ENCODE peak calls at places on chromosomes 3 and 15, in six cellular contexts. E is HCT116, H is left lung, R is GM10248, P is WERI-Rb-1, A is mesothelial cell of epicardium. S is an unnamed sample.
A peak's percentile ranks its signal among the peaks of the same experiment; 100 is the strongest.

GRCh38 chr3:126487151-126487771 is 11.6 kb upstream of the ZXDC start:
- DNase-seq in H (no peak), A (no peak), P (no peak), E (no peak), R (no peak), S (no peak)

GRCh38 chr3:43032646-43033628 is 53.8 kb downstream of the GASK1A start:
- DNase-seq in P (no peak), A (no peak), R (no peak), E (no peak), H (no peak), S (no peak)

GRCh38 chr3:71247221-71247947 is 336.1 kb downstream of the FOXP1 start:
- DNase-seq in A (no peak), E (no peak), H (no peak), R (no peak), P (no peak), S (no peak)

GRCh38 chr3:126711361-126711760 is 7.3 kb downstream of the CHCHD6 start:
- DNase-seq in R (no peak), A (no peak), E (no peak), H (no peak), P (no peak), S (no peak)

GRCh38 chr3:160196511-160197104 is 28.6 kb upstream of the C3orf80 start:
- DNase-seq in H (no peak), A (no peak), R (no peak), E (no peak), P (no peak), S (no peak)

GRCh38 chr3:108472011-108472591 is 38.3 kb downstream of the MYH15 start:
- DNase-seq in P (peak; percentile 32), A (no peak), H (no peak), E (peak; percentile 96), R (no peak), S (no peak)

GRCh38 chr15:39579487-39580116 is 1.3 kb upstream of the THBS1 start:
- DNase-seq in E (peak; percentile 67), P (no peak), A (no peak), H (peak; percentile 75), R (no peak), S (no peak)

GRCh38 chr3:72341943-72342342 is 506.3 kb downstream of the SHQ1 start:
- DNase-seq in E (no peak), P (peak; percentile 72), R (no peak), A (no peak), H (no peak), S (no peak)

GRCh38 chr3:73473578-73474448 is 150.9 kb downstream of the PDZRN3 start:
- DNase-seq in A (no peak), H (no peak), E (no peak), P (no peak), R (no peak), S (no peak)

GRCh38 chr3:108125550-108126071 is 34.8 kb upstream of the CD47 start:
- DNase-seq in A (no peak), P (no peak), E (no peak), R (peak; percentile 43), H (no peak), S (peak; percentile 43)

GRCh38 chr3:29937185-29937584 is 656.3 kb downstream of the RBMS3 start:
- DNase-seq in E (no peak), R (no peak), P (no peak), A (no peak), H (no peak), S (no peak)

GRCh38 chr3:52141751-52142150 is 12.5 kb downstream of the POC1A start:
- DNase-seq in H (no peak), A (no peak), R (no peak), E (no peak), P (no peak), S (no peak)

GRCh38 chr3:115512565-115513410 is 110.5 kb upstream of the GAP43 start:
- DNase-seq in R (no peak), H (no peak), E (no peak), A (peak; percentile 28), P (peak; percentile 45), S (no peak)

GRCh38 chr3:24365168-24365567 is 129.5 kb downstream of the THRB start:
- DNase-seq in H (peak; percentile 57), E (peak; percentile 31), P (no peak), A (no peak), R (no peak), S (no peak)

GRCh38 chr15:77409259-77410156 is 10.4 kb downstream of the PEAK1 start:
- DNase-seq in P (no peak), A (no peak), R (peak; percentile 15), E (no peak), H (no peak), S (no peak)

GRCh38 chr15:96285306-96285705 is 45.2 kb upstream of the NR2F2 start:
- DNase-seq in E (no peak), R (no peak), A (no peak), H (peak; percentile 46), P (no peak), S (no peak)

GRCh38 chr15:80367094-80367493 is 37.1 kb upstream of the ARNT2 start:
- DNase-seq in R (no peak), P (peak; percentile 82), H (no peak), A (no peak), E (peak; percentile 45), S (no peak)

GRCh38 chr3:36907911-36908646 is 36.8 kb downstream of the TRANK1 start:
- DNase-seq in H (peak; percentile 67), R (no peak), E (no peak), A (no peak), P (no peak), S (peak; percentile 60)

GRCh38 chr3:72322264-72322976 is 525.8 kb downstream of the SHQ1 start:
- DNase-seq in R (no peak), H (no peak), P (no peak), E (no peak), A (no peak), S (no peak)

GRCh38 chr15:99985878-99986277 is 252.6 kb upstream of the LYSMD4 start:
- DNase-seq in P (no peak), R (no peak), H (no peak), E (no peak), A (no peak), S (no peak)

GRCh38 chr3:180749322-180749721 is 70.0 kb upstream of the CCDC39 start:
- DNase-seq in H (no peak), P (no peak), E (no peak), R (no peak), A (no peak), S (no peak)

GRCh38 chr3:63232764-63233396 is 45.2 kb upstream of the SYNPR start:
- DNase-seq in H (no peak), R (no peak), P (no peak), A (no peak), E (no peak), S (no peak)

GRCh38 chr3:129593595-129594339 is 12.7 kb downstream of the PLXND1 start:
- DNase-seq in R (no peak), P (peak; percentile 50), A (no peak), H (no peak), E (no peak), S (peak; percentile 68)

GRCh38 chr3:129593230-129593594 is 13.3 kb downstream of the PLXND1 start:
- DNase-seq in P (peak; percentile 42), H (no peak), R (no peak), A (no peak), E (no peak), S (no peak)

GRCh38 chr3:129592362-129593150 is 13.9 kb downstream of the PLXND1 start:
- DNase-seq in P (peak; percentile 91), H (peak; percentile 83), E (no peak), A (no peak), R (no peak), S (no peak)

GRCh38 chr3:129594907-129595390 is 11.5 kb downstream of the PLXND1 start:
- DNase-seq in R (no peak), H (no peak), P (no peak), A (no peak), E (no peak), S (no peak)

DNA sequence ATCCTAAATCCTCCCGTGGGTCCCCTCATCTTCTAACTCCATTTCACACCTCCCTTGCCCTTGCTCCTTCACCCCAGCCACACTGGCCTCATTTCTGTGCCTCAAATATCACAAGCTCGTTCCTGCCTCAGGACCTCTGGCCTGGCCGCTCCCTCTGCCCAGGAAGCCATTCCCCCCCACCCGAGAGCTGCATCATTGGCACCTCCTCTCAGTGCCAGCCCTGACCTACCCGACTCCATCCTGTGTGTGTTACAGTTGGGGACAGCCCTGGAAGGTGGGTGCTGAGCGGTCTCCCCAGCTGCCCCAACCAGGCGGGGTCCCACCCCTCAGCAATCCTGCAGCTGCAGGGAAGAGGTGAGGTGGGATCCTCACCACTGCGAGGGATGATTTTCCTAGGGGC is 14.5 kb downstream of the PLXND1 start:
- DNase-seq in P (no peak), E (no peak), R (no peak), H (no peak), A (no peak), S (no peak)
- TF ChIP-seq CTCF in P (no peak), E (no peak), R (no peak), H (no peak), A (no peak), S (no peak)

GRCh38 chr3:101849714-101850326 is 506 bp downstream of the NFKBIZ start:
- DNase-seq in E (no peak), R (no peak), P (peak; percentile 46), A (peak; percentile 48), H (peak; percentile 54), S (peak; percentile 49)
- TF ChIP-seq CTCF in E (no peak), R (peak; percentile 37), P (peak; percentile 25), A (no peak), H (no peak), S (no peak)

GRCh38 chr3:54432975-54433374 is 310.6 kb downstream of the CACNA2D3 start:
- DNase-seq in H (no peak), R (no peak), E (no peak), P (no peak), A (no peak), S (no peak)

GRCh38 chr3:54434761-54435160 is 312.4 kb downstream of the CACNA2D3 start:
- DNase-seq in R (no peak), H (no peak), P (peak; percentile 82), A (no peak), E (no peak), S (no peak)

GRCh38 chr3:54427951-54428871 is 305.9 kb downstream of the CACNA2D3 start:
- DNase-seq in P (peak; percentile 66), E (peak; percentile 36), R (peak; percentile 42), H (peak; percentile 38), A (peak; percentile 30), S (no peak)

DNA sequence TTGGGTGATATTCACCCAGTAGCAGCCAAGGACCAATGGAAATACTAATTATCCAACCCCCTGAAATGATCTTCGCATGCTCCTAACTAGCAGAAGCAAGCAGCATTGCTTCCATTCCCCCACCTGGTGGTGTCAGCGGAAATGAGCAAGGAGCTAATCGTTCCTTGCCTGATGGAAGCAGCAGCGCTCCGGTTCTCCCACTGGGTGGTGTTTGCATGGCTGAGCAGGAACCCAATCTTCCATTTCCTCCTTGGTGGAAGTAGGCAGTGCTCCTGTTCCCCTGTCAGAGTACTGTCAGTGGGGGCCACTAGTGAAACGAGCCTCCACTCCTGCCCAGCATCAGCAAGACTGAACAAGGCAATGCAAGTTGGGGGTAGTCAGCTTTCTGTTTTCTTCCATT is 311.5 kb downstream of the CACNA2D3 start:
- DNase-seq in E (peak; percentile 13), R (no peak), P (peak; percentile 92), A (no peak), H (no peak), S (no peak)
- TF ChIP-seq CTCF in E (peak; percentile 40), R (no peak), P (peak; percentile 94), A (no peak), H (no peak), S (no peak)

DNA sequence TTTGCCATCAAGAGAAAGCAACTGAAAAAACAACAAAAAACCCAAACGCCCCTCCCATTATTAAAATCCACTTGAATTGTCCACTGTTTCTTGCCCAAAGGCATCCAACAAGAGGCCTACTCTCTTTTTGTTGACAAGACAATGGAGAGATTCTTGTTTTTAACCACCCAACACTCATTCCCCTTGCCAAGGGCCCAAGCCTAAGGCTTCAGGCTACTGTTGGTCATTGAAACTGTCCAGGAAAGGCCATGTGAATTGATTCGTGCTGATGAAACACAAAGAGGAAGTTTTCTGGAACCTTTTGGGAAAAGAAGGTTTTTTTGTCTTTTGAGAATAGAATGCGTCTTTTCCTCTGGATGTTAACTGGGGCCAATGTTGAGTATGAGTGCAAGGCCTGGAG is 157.4 kb upstream of the PFN2 start:
- DNase-seq in A (no peak), P (no peak), E (no peak), H (no peak), R (no peak), S (no peak)
- TF ChIP-seq CTCF in A (no peak), P (no peak), E (no peak), H (no peak), R (no peak), S (no peak)